ENCODE peak calls at places on chromosomes 16 and 17, in eight cellular contexts. M, Z, L, I, E, P, N and T are unnamed samples. For H3K27me3, the result is how much of the 10 kb centered on the place peaks cover.

GRCh38 chr16:87107221-87107620 is 210.0 kb downstream of the C16orf95 start:
- DNase-seq in M (no peak), Z (no peak), L (no peak), I (no peak), E (no peak), P (no peak), N (no peak), T (no peak)

GRCh38 chr16:21713549-21714368 is 50.0 kb downstream of the OTOA start:
- DNase-seq in M (no peak), Z (no peak), L (no peak), I (no peak), E (no peak), P (no peak), N (no peak), T (no peak)

GRCh38 chr17:28819582-28819981 is 23.0 kb downstream of the FAM222B start:
- DNase-seq in M (no peak), Z (no peak), L (no peak), I (no peak), E (no peak), P (no peak), N (no peak), T (no peak)

GRCh38 chr17:36777118-36777517 is 160.2 kb upstream of the LHX1 start:
- DNase-seq in M (no peak), Z (no peak), L (no peak), I (no peak), E (peak), P (peak), N (no peak), T (no peak)

GRCh38 chr17:4565209-4566141 is 5.1 kb upstream of the GGT6 start:
- DNase-seq in M (peak), Z (no peak), L (peak), I (peak), E (peak), P (peak), N (peak), T (peak)

GRCh38 chr17:44587339-44587738 is 30.1 kb downstream of the FZD2 start:
- DNase-seq in M (peak), Z (no peak), L (peak), I (no peak), E (peak), P (peak), N (peak), T (no peak)

GRCh38 chr16:27369806-27370205 is 32.2 kb upstream of the IL21R start:
- DNase-seq in M (no peak), Z (no peak), L (no peak), I (no peak), E (peak), P (no peak), N (peak), T (no peak)

GRCh38 chr17:39867891-39868553 is at the start of gene ZPBP2:
- DNase-seq in M (no peak), Z (peak), L (no peak), I (peak), E (no peak), P (no peak), N (no peak), T (no peak)

GRCh38 chr16:2856061-2856670 is 1.8 kb downstream of the PRSS22 start:
- DNase-seq in M (peak), Z (no peak), L (peak), I (no peak), E (no peak), P (peak), N (no peak), T (no peak)

GRCh38 chr16:89363621-89364393 is 126.6 kb downstream of the ANKRD11 start:
- DNase-seq in M (peak), Z (no peak), L (peak), I (peak), E (peak), P (peak), N (no peak), T (no peak)

GRCh38 chr16:85929259-85929704 is 30.3 kb downstream of the IRF8 start:
- DNase-seq in M (no peak), Z (no peak), L (no peak), I (no peak), E (no peak), P (no peak), N (no peak), T (no peak)

GRCh38 chr16:85927326-85927725 is 28.4 kb downstream of the IRF8 start:
- DNase-seq in M (no peak), Z (no peak), L (no peak), I (no peak), E (no peak), P (no peak), N (no peak), T (no peak)

GRCh38 chr16:85926370-85926769 is 27.4 kb downstream of the IRF8 start:
- DNase-seq in M (no peak), Z (no peak), L (no peak), I (no peak), E (no peak), P (no peak), N (no peak), T (no peak)

GRCh38 chr16:85928411-85928820 is 29.5 kb downstream of the IRF8 start:
- DNase-seq in M (peak), Z (no peak), L (no peak), I (no peak), E (peak), P (no peak), N (no peak), T (no peak)

GRCh38 chr16:85927938-85928337 is 29.0 kb downstream of the IRF8 start:
- DNase-seq in M (no peak), Z (no peak), L (no peak), I (no peak), E (no peak), P (no peak), N (no peak), T (no peak)
- H3K27me3 ChIP-seq in M (under half), Z (under half), L (under half), I (under half), E (half or more), P (half or more), N (half or more), T (under half)

GRCh38 chr16:67169011-67169451 is 1.3 kb upstream of the NOL3 start:
- DNase-seq in M (no peak), Z (no peak), L (no peak), I (no peak), E (no peak), P (no peak), N (no peak), T (no peak)
- H3K27me3 ChIP-seq in M (under half), Z (under half), L (under half), I (half or more), E (under half), P (under half), N (under half), T (under half)

DNA sequence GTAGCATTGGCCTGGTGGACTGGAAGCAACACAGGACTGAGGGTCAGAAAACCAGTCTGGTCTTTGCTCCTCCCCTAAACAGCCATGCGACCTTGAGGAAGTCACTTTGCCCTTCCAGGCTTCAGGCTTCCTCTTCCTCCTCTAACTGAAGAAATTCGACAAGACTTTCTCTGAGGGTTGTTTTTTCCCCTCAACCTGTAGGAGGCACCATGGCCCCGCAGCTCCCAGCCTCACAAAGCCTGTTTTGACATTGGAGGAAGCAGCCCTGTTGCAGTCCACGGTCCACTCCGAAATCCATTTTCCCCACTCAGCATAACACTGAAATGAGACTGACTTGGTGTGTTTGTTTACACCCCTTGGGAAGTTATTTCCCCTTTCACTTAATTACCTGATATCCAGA is 41.2 kb upstream of the PIRT start:
- DNase-seq in M (peak), Z (no peak), L (no peak), I (no peak), E (no peak), P (no peak), N (no peak), T (peak)
- H3K27me3 ChIP-seq in M (under half), Z (under half), L (under half), I (under half), E (under half), P (under half), N (under half), T (under half)

GRCh38 chr17:70905796-70906195 is 736.5 kb downstream of the KCNJ2 start:
- DNase-seq in M (peak), Z (no peak), L (peak), I (no peak), E (peak), P (no peak), N (peak), T (no peak)

GRCh38 chr17:70901870-70902269 is 732.5 kb downstream of the KCNJ2 start:
- DNase-seq in M (no peak), Z (no peak), L (no peak), I (no peak), E (no peak), P (no peak), N (no peak), T (no peak)

GRCh38 chr17:70906808-70907207 is 737.5 kb downstream of the KCNJ2 start:
- DNase-seq in M (no peak), Z (no peak), L (no peak), I (no peak), E (peak), P (no peak), N (no peak), T (no peak)
- H3K27me3 ChIP-seq in M (under half), Z (under half), L (under half), I (under half), E (under half), P (under half), N (under half), T (under half)

GRCh38 chr17:82313195-82314011 is 4.0 kb downstream of the CD7 start:
- DNase-seq in M (no peak), Z (no peak), L (no peak), I (no peak), E (no peak), P (no peak), N (no peak), T (no peak)

GRCh38 chr17:82314012-82314720 is 3.2 kb downstream of the CD7 start:
- DNase-seq in M (no peak), Z (no peak), L (no peak), I (no peak), E (no peak), P (no peak), N (no peak), T (no peak)

GRCh38 chr17:82311971-82312370 is 5.4 kb downstream of the CD7 start:
- DNase-seq in M (no peak), Z (no peak), L (no peak), I (no peak), E (no peak), P (no peak), N (no peak), T (no peak)

GRCh38 chr17:82309656-82310570 is 7.5 kb downstream of the CD7 start:
- DNase-seq in M (no peak), Z (no peak), L (no peak), I (no peak), E (no peak), P (no peak), N (no peak), T (no peak)

DNA sequence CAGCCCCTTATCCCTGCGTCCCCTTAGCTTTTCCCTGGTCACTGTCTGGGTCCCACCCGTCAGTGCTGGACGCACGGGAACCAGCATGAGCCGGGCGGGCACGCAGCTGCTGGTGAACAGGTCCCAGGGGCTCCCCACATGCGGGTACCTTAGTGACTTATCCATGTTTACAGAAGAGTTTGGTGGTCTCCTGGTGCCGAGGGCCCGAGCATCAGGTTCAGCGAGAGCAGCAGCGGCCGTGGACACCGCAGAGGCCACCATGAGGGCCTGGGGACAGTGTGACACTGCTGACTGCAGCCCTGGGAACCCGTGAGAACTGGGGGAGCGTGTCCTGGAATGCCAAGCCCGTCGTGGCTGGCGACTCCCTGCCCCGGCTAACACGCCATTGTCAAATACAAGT is 6.5 kb downstream of the CD7 start:
- DNase-seq in M (no peak), Z (no peak), L (no peak), I (no peak), E (no peak), P (no peak), N (no peak), T (no peak)
- H3K27me3 ChIP-seq in M (under half), Z (under half), L (under half), I (under half), E (under half), P (under half), N (under half), T (under half)

GRCh38 chr16:75640598-75640997 is 6.9 kb downstream of the KARS1 start:
- DNase-seq in M (no peak), Z (no peak), L (no peak), I (no peak), E (peak), P (no peak), N (peak), T (no peak)
- H3K27me3 ChIP-seq in M (under half), Z (under half), L (under half), I (under half), E (under half), P (under half), N (under half), T (under half)

DNA sequence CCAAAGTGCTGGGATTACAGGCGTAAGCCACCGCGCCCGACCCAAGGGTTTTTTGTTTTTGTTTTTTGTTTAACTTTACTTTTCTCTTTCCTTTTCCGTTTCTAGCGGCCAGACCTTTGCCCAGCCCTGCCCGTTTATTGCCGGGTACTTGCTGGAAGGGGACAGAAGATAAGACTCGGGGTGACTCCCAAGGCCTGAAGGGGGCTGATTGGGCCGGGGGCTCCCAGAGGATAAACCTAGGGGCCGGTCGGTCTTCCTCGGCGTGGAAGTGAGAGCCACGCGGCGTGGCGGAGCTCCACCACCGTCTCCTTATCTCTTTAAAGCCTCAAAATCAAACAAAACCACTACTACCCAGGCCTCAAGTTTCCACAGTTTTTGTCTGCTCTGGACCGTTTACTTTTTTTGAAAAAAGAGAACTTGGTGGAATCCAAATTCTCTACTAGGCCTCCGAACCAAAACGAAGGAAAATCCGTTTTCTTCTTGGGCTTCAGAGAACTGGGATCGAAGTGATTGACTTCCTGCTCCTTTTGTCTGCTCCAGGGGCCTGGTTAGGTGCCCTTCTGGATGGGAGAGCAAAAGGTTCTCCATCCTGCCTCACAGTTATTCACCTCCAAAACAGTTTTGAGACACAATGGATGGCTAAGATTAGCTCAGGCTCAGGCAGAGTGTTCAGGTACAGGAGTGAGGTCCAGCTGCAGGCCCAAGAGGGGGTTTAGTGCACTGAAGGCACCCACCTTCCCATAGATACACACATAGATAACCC is 8.5 kb upstream of the HOXB9 start:
- DNase-seq in M (no peak), Z (no peak), L (no peak), I (no peak), E (no peak), P (no peak), N (no peak), T (no peak)
- H3K27me3 ChIP-seq in M (half or more), Z (under half), L (under half), I (half or more), E (half or more), P (half or more), N (half or more), T (under half)